ENCODE peak calls at places on chromosomes 11 and 22, in five cellular contexts. X is Caco-2, Z is hepatocyte, P is fibroblast of lung, N is kidney. R is an unnamed sample. For H3K4me1, the result is how much of the 10 kb centered on the place peaks cover.

GRCh38 chr22:40023226-40023925 is 28.6 kb downstream of the FAM83F start:
- DNase-seq in N (peak), P (no peak), Z (no peak), X (no peak), R (no peak)

GRCh38 chr11:7032692-7033091 is 12.4 kb downstream of the NLRP14 start:
- DNase-seq in P (no peak), N (no peak), Z (no peak), X (no peak), R (no peak)

GRCh38 chr11:122170815-122171475 is 54.9 kb upstream of the BLID start:
- DNase-seq in X (no peak), Z (no peak), N (no peak), P (peak), R (no peak)

GRCh38 chr11:64855596-64856304 is 11.3 kb upstream of the CDC42BPG start:
- DNase-seq in X (no peak), Z (no peak), P (no peak), N (no peak), R (no peak)

GRCh38 chr11:34667810-34668582 is 47.1 kb downstream of the EHF start:
- DNase-seq in N (no peak), Z (peak), X (peak), P (no peak), R (no peak)

GRCh38 chr11:71936825-71937224 is 8.0 kb downstream of the RNF121 start:
- DNase-seq in Z (no peak), X (no peak), N (no peak), P (peak), R (no peak)

GRCh38 chr11:60929774-60930173 is 5.5 kb downstream of the TMEM132A start:
- DNase-seq in Z (no peak), N (no peak), X (no peak), P (no peak), R (no peak)

GRCh38 chr11:96090711-96091110 is 166.8 kb upstream of the MTMR2 start:
- DNase-seq in Z (no peak), P (peak), X (peak), N (no peak), R (no peak)

GRCh38 chr22:44024288-44024908 is at the start of gene PARVB:
- DNase-seq in N (peak), P (no peak), X (peak), Z (peak), R (no peak)

GRCh38 chr11:4641501-4641900 is 2.3 kb upstream of the OR51E1 start:
- DNase-seq in N (no peak), P (no peak), Z (no peak), X (no peak), R (no peak)

GRCh38 chr11:67600324-67601029 is 6.3 kb upstream of the NDUFV1 start:
- DNase-seq in X (no peak), N (no peak), P (no peak), Z (no peak), R (no peak)

GRCh38 chr11:120013325-120014250 is 124.3 kb downstream of the TRIM29 start:
- DNase-seq in N (no peak), Z (peak), X (peak), P (peak), R (no peak)

GRCh38 chr11:75809991-75810390 is 5.0 kb upstream of the UVRAG start:
- DNase-seq in Z (no peak), N (no peak), P (no peak), X (no peak), R (no peak)

GRCh38 chr11:104462346-104462745 is 298.4 kb upstream of the PDGFD start:
- DNase-seq in X (no peak), N (no peak), P (peak), Z (no peak), R (no peak)

GRCh38 chr22:32561163-32561562 is 86.6 kb downstream of the FBXO7 start:
- DNase-seq in Z (no peak), P (no peak), N (no peak), X (no peak), R (no peak)

GRCh38 chr11:812390-812789 is 2.6 kb downstream of the RPLP2 start:
- DNase-seq in N (no peak), Z (no peak), X (no peak), P (no peak), R (no peak)

GRCh38 chr11:44817207-44817944 is 90.6 kb downstream of the TSPAN18 start:
- DNase-seq in X (no peak), P (no peak), N (no peak), Z (no peak), R (no peak)

GRCh38 chr22:45237065-45237990 is 3.4 kb downstream of the KIAA0930 start:
- DNase-seq in P (no peak), X (no peak), Z (no peak), N (no peak), R (no peak)

GRCh38 chr11:79052539-79052938 is 388.3 kb downstream of the TENM4 start:
- DNase-seq in Z (no peak), X (peak), N (no peak), P (peak), R (no peak)

GRCh38 chr11:67158241-67158640 is 39.2 kb downstream of the KDM2A start:
- DNase-seq in Z (no peak), X (no peak), P (peak), N (no peak), R (no peak)

GRCh38 chr11:27700351-27701261 is at the start of gene BDNF:
- DNase-seq in Z (peak), P (peak), N (peak), X (peak), R (no peak)

GRCh38 chr11:130865091-130865771 is 51.0 kb downstream of the SNX19 start:
- DNase-seq in Z (peak), P (no peak), X (peak), N (no peak), R (no peak)

GRCh38 chr11:111846063-111846462 is 25.3 kb downstream of the ALG9 start:
- DNase-seq in N (no peak), P (peak), X (no peak), Z (no peak), R (no peak)

GRCh38 chr11:6259638-6260019 is at the start of gene CCKBR:
- DNase-seq in Z (peak), N (peak), X (peak), P (no peak), R (no peak)

GRCh38 chr11:65471410-65471762 is 27.5 kb upstream of the MALAT1 start:
- DNase-seq in Z (peak), N (peak), X (peak), P (peak), R (no peak)

GRCh38 chr11:17378655-17379054 is 9.8 kb downstream of the KCNJ11 start:
- DNase-seq in N (no peak), X (no peak), Z (no peak), P (no peak), R (no peak)

GRCh38 chr11:118114266-118114665 is 27.5 kb upstream of the SMIM35 start:
- DNase-seq in P (no peak), X (no peak), Z (no peak), N (no peak), R (no peak)

DNA sequence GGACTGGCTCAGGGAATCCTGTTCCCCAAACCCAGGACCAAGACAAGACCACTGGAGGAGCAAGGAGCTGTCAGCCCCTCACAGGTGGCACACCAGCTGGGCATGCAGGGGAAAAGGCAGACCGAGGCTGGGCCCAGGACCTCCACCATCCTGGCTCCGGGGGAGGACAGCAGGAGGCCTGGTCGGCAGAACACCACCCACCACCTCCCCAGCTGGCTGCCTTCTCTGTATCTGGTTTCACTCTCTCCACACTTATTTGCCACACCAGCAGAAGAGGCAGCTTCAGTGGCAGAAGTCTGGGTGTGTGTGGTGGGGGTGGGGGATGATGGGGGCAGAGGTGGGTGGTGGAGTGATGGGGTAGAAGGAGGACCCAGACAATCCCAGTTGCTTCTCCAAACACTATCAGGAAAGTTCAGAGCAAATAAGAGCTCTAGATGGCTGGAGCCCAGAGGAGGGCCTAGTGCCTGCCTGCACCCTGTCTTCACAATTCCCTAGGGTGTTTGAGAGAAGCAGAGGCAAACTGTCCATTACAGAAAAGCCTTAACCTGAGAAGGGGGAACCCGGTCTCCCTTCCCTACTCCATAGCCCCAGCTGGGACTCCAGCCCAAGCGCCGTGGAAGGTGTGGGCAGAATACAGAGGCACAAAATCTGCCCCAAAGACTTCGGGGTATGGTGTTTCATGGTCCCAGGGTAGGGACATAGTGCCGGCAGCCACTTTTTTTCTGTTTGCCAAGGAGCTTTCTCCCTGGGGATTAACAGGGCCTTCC is 52.0 kb upstream of the CDON start:
- DNase-seq in Z (no peak), N (no peak), P (no peak), X (no peak), R (no peak)
- H3K4me1 ChIP-seq in Z (under half), N (under half), P (under half), X (under half), R (under half)

GRCh38 chr11:93169950-93170561 is 27.7 kb downstream of the SLC36A4 start:
- DNase-seq in P (peak), N (no peak), X (peak), Z (peak), R (no peak)
- TF ChIP-seq CTCF in P (peak), N (no peak), X (peak), Z (peak), R (no peak)

GRCh38 chr11:14904745-14905103 is 12.7 kb upstream of the CYP2R1 start:
- DNase-seq in P (peak), N (peak), X (no peak), Z (peak), R (peak)

GRCh38 chr11:14907411-14908213 is 15.6 kb upstream of the CYP2R1 start:
- DNase-seq in X (peak), Z (peak), P (peak), N (peak), R (peak)

GRCh38 chr11:14906614-14907392 is 14.8 kb upstream of the CYP2R1 start:
- DNase-seq in P (no peak), N (no peak), Z (peak), X (no peak), R (no peak)

GRCh38 chr11:14902650-14903350 is 10.8 kb upstream of the CYP2R1 start:
- DNase-seq in X (no peak), P (peak), Z (no peak), N (no peak), R (no peak)

DNA sequence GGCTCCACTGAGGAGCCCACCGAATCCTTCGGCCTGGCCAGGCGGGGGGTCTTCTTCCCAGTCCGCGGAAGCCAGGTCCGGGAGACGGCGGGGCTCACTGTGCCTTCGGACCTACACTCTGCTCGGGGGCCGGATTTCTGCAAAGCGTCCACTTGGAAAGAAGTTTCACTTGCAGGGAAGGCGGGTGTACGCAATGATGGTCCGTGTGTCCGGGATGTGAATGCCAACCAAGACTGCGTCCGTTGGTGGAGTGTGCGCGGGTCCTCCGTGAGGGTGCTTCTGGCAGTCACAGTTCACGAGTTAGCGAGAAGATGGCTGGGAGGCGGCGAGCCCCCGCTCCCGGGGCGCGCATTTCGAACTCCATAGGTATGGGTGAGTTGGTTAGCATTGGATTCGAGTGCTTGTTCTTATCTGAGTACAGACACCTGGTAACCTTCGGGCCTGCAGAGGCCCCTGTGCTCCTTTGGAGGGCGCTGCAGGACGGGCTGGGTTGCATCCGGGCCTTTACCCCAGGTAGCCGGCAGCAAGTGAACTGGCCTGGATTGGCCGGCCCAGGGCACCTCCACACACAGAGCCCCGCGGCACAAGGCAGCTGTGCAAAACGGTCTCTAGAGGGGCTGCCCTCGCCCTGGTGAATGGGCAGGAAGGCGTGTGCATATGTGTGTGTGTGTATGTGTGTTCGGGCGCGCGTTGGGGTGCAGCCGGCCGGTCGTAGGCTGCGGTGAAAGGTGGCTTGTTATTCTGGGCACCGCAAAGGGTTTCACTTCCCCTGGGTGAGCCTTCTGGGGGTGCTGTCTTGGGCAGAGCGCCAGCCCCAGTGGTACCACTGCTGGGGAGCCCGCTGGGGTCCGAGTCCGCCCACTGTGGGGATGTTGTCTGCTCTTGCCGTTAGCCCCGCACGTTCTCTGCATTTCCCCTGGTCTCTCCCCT is 13.3 kb upstream of the CYP2R1 start:
- DNase-seq in P (peak), N (peak), Z (peak), X (no peak), R (peak)
- H3K4me1 ChIP-seq in P (under half), N (under half), Z (under half), X (under half), R (under half)

DNA sequence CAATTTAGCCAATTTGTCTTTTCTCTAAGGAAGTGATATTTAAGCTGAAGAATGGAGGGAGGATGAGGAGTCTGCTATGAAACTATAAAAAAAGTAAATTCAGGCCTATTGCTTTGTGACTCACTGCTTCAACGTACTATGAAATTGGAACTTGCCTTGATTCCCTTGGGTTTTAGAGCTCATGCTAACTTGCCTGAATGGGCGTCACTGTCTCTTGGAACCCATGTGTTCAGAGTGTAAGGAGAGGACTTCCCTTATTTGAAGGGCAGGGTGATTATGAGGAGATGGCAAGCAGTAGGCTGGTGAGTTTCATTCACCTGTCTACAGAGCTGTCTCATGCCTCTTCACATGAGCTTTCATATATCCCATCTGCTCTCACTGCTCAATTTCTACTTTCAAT is 28.7 kb upstream of the WT1 start:
- DNase-seq in P (no peak), Z (no peak), X (no peak), N (no peak), R (no peak)
- TF ChIP-seq CTCF in P (no peak), Z (no peak), X (no peak), N (no peak), R (no peak)

GRCh38 chr22:23913306-23913660 is 19.1 kb downstream of the MIF start:
- DNase-seq in Z (peak), P (no peak), X (no peak), N (no peak), R (no peak)

GRCh38 chr22:23911318-23911980 is 17.3 kb downstream of the MIF start:
- DNase-seq in X (no peak), N (no peak), P (no peak), Z (no peak), R (no peak)

GRCh38 chr22:23910496-23911190 is 16.5 kb downstream of the MIF start:
- DNase-seq in P (no peak), X (no peak), Z (no peak), N (no peak), R (no peak)

GRCh38 chr22:23913661-23914353 is 19.6 kb downstream of the MIF start:
- DNase-seq in N (peak), Z (peak), X (peak), P (peak), R (peak)

DNA sequence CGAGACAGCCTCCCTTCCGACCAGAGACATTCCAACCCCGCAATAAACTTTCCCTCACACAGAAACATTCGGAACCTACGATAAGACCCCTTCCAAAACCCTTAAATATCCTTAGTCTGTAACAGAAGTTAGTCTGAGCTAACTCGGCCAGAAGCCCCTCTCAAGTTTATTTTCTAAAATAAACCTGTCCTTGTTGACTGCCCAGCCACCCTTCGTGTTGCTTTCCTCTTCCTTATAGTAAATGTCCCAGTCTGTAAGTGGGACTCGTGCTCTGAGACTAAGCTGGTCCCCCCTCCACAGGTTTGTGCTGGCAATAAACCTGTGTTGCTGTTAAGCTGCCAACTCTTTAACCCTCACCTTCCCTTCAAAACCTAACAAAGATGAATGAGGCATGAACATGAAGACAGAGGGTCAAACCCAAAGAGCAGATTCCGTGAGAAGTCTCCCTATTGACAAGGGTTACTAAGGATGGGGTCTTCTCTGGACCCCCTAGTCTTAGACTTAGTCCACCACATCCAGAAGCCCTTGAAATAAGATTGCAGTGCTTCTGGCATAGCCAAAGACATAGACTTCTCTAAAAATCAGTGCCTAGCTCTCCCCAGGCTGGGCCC is 18.2 kb downstream of the MIF start:
- DNase-seq in Z (peak), X (no peak), P (no peak), N (no peak), R (no peak)
- H3K4me1 ChIP-seq in Z (under half), X (under half), P (under half), N (under half), R (under half)

GRCh38 chr11:134164490-134165370 is 59.0 kb downstream of the NCAPD3 start:
- DNase-seq in N (no peak), X (no peak), Z (no peak), P (no peak), R (no peak)
- TF ChIP-seq CTCF in N (no peak), X (no peak), Z (no peak), P (no peak), R (no peak)

GRCh38 chr22:41914611-41915034 is 251 bp downstream of the SHISA8 start:
- DNase-seq in N (no peak), Z (no peak), P (no peak), X (no peak), R (no peak)
- H3K4me1 ChIP-seq in N (under half), Z (under half), P (under half), X (under half), R (under half)